ENCODE peak calls at places on chromosomes 4 and X, in six cellular contexts. J is H9, T is trophoblast cell, W is H1, Q is IMR-90, R is mesenchymal stem cell. K is an unnamed sample.

GRCh38 chr4:110793381-110793801 is 170.5 kb upstream of the PITX2 start:
- DNase-seq in J (no peak), W (no peak), R (peak), T (no peak), Q (peak), K (no peak)

GRCh38 chr4:155342142-155342541 is 34.6 kb downstream of the MAP9 start:
- DNase-seq in W (no peak), Q (peak), T (no peak), R (peak), J (no peak), K (no peak)

GRCh38 chr4:94548571-94548970 is 96.8 kb downstream of the PDLIM5 start:
- DNase-seq in W (no peak), R (peak), T (peak), J (no peak), Q (peak), K (no peak)

GRCh38 chr4:156298230-156298629 is 344.6 kb upstream of the CTSO start:
- DNase-seq in Q (peak), R (peak), W (no peak), T (peak), J (no peak), K (peak)

GRCh38 chrX:53239474-53239873 is 14.5 kb upstream of the KDM5C start:
- DNase-seq in T (peak), Q (no peak), R (no peak), J (peak), W (no peak), K (no peak)

GRCh38 chr4:158624889-158625478 is 46.7 kb downstream of the C4orf46 start:
- DNase-seq in R (peak), W (no peak), T (peak), Q (peak), J (peak), K (peak)

GRCh38 chr4:90234916-90235547 is 107.8 kb downstream of the CCSER1 start:
- DNase-seq in T (no peak), W (no peak), J (no peak), Q (no peak), R (no peak), K (no peak)

GRCh38 chrX:50643525-50644137 is 170.4 kb downstream of the SHROOM4 start:
- DNase-seq in R (no peak), W (no peak), T (peak), J (no peak), Q (no peak), K (no peak)

GRCh38 chrX:120559799-120560198 is 963 bp downstream of the CUL4B start:
- DNase-seq in R (no peak), J (no peak), Q (no peak), W (no peak), T (no peak), K (no peak)

GRCh38 chr4:28369504-28369903 is 1508.9 kb downstream of the STIM2 start:
- DNase-seq in R (no peak), W (no peak), Q (peak), J (no peak), T (peak), K (no peak)

GRCh38 chr4:156762851-156763250 is 208.7 kb downstream of the PDGFC start:
- DNase-seq in W (no peak), J (no peak), Q (no peak), T (no peak), R (no peak), K (no peak)

GRCh38 chr4:185552254-185552653 is 16.9 kb upstream of the PDLIM3 start:
- DNase-seq in J (no peak), T (no peak), W (no peak), Q (no peak), R (no peak), K (no peak)

GRCh38 chr4:787561-787981 is 38.4 kb downstream of the CPLX1 start:
- DNase-seq in Q (no peak), T (no peak), J (no peak), W (no peak), R (no peak), K (no peak)

GRCh38 chr4:14924080-14924916 is 78.0 kb upstream of the CPEB2 start:
- DNase-seq in Q (no peak), T (no peak), R (no peak), W (no peak), J (no peak), K (no peak)

GRCh38 chrX:131938749-131939148 is 84.4 kb upstream of the STK26 start:
- DNase-seq in R (no peak), T (no peak), J (no peak), Q (no peak), W (no peak), K (no peak)

GRCh38 chr4:182348947-182349346 is 105.7 kb downstream of the TENM3 start:
- DNase-seq in W (no peak), R (no peak), T (no peak), J (no peak), Q (no peak), K (no peak)

GRCh38 chr4:86043755-86044592 is 315.9 kb downstream of the MAPK10 start:
- DNase-seq in R (peak), J (no peak), T (peak), Q (peak), W (no peak), K (peak)

GRCh38 chr4:7313361-7313811 is 121.0 kb downstream of the SORCS2 start:
- DNase-seq in Q (no peak), R (no peak), W (no peak), T (no peak), J (no peak), K (no peak)

GRCh38 chrX:116272328-116272727 is 101.8 kb downstream of the AGTR2 start:
- DNase-seq in W (no peak), J (no peak), Q (peak), R (peak), T (peak), K (no peak)

GRCh38 chr4:5894266-5894665 is 1.4 kb upstream of the CRMP1 start:
- DNase-seq in T (no peak), Q (no peak), R (no peak), W (no peak), J (no peak), K (no peak)

GRCh38 chrX:46400530-46400929 is 144.7 kb downstream of the ZNF674 start:
- DNase-seq in Q (no peak), J (no peak), W (no peak), R (no peak), T (no peak), K (no peak)
- H3K14ac ChIP-seq in Q (no peak), J (no peak), W (no peak), R (no peak), T (no peak), K (no peak)

GRCh38 chr4:92521941-92522340 is 218.2 kb downstream of the GRID2 start:
- DNase-seq in T (no peak), Q (no peak), J (no peak), W (no peak), R (no peak), K (no peak)

GRCh38 chr4:92519727-92520126 is 216.0 kb downstream of the GRID2 start:
- DNase-seq in R (no peak), T (no peak), Q (no peak), W (no peak), J (peak), K (no peak)

GRCh38 chr4:92520563-92520962 is 216.8 kb downstream of the GRID2 start:
- DNase-seq in Q (no peak), J (peak), W (peak), R (no peak), T (no peak), K (peak)

GRCh38 chr4:92516450-92516849 is 212.7 kb downstream of the GRID2 start:
- DNase-seq in J (no peak), W (no peak), T (no peak), R (no peak), Q (no peak), K (no peak)

GRCh38 chr4:92522371-92522770 is 218.6 kb downstream of the GRID2 start:
- DNase-seq in W (no peak), R (peak), Q (no peak), T (no peak), J (no peak), K (no peak)
- H3K18ac ChIP-seq in W (peak), R (no peak), Q (no peak), T (no peak), J (peak), K (no peak)

GRCh38 chr4:104381729-104382128 is 113.0 kb downstream of the CXXC4 start:
- DNase-seq in J (no peak), Q (no peak), T (no peak), W (no peak), R (no peak), K (no peak)
- H3K14ac ChIP-seq in J (no peak), Q (no peak), T (no peak), W (no peak), R (no peak), K (no peak)

GRCh38 chrX:101407748-101408529 is at the start of the genes GLA and HNRNPH2:
- DNase-seq in W (peak), Q (peak), R (peak), T (peak), J (peak), K (peak)

GRCh38 chrX:101408530-101408836 is 461 bp downstream of the HNRNPH2 start:
- DNase-seq in T (peak), W (no peak), Q (no peak), J (no peak), R (no peak), K (no peak)

GRCh38 chrX:101409043-101409442 is 1.0 kb downstream of the HNRNPH2 start:
- DNase-seq in W (no peak), T (peak), J (no peak), R (peak), Q (no peak), K (no peak)

GRCh38 chrX:101410461-101410860 is 2.4 kb downstream of the HNRNPH2 start:
- DNase-seq in T (peak), J (no peak), R (no peak), W (no peak), Q (no peak), K (no peak)

GRCh38 chrX:101407167-101407747 is 468 bp downstream of the GLA start:
- DNase-seq in J (no peak), Q (no peak), T (no peak), R (no peak), W (no peak), K (no peak)
- H3K18ac ChIP-seq in J (peak), Q (no peak), T (no peak), R (peak), W (no peak), K (no peak)

DNA sequence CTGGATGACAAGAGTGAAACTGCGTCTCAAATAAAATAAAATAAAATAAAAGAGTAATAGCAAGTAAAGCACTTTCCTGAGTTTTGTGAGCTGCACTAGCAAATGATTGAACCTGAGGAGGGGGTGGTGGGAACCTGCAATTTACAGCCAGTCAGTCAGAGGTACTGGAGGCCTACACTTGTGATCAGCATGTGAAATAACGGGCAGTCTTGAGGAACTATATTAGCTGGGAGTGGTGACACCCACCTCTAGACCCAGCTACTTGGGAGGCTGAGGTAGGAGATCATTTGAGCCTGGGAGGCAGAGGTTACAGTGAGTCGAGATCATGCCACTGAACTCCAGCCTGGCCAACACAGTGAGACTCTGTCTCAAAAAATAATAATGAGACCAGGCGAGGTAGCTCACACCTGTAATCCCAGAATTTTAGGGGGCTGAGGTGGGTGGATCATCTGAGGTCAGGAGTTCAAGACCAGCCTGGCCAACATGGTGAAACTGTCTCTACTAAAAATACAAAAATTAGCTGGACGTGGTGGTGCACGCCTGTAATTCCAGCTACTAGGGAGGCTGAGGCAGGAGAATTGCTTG is 537.1 kb upstream of the HTR2C start:
- DNase-seq in Q (no peak), J (no peak), W (no peak), R (no peak), T (no peak), K (no peak)
- H3K14ac ChIP-seq in Q (no peak), J (no peak), W (no peak), R (no peak), T (no peak), K (no peak)

GRCh38 chrX:15952212-15952611 is 97.6 kb upstream of the AP1S2 start:
- DNase-seq in T (no peak), W (no peak), R (no peak), Q (no peak), J (no peak), K (no peak)

GRCh38 chrX:15946783-15947550 is 92.4 kb upstream of the AP1S2 start:
- DNase-seq in T (no peak), J (no peak), Q (peak), R (peak), W (no peak), K (no peak)

GRCh38 chrX:15943393-15943792 is 88.8 kb upstream of the AP1S2 start:
- DNase-seq in R (no peak), Q (no peak), W (no peak), J (no peak), T (no peak), K (no peak)

GRCh38 chrX:15947648-15948317 is 93.2 kb upstream of the AP1S2 start:
- DNase-seq in W (peak), J (peak), Q (peak), T (no peak), R (peak), K (peak)

GRCh38 chrX:15948318-15948660 is 93.7 kb upstream of the AP1S2 start:
- DNase-seq in R (no peak), T (no peak), W (no peak), Q (no peak), J (no peak), K (no peak)
- H3K18ac ChIP-seq in R (peak), T (no peak), W (peak), Q (no peak), J (no peak), K (no peak)

DNA sequence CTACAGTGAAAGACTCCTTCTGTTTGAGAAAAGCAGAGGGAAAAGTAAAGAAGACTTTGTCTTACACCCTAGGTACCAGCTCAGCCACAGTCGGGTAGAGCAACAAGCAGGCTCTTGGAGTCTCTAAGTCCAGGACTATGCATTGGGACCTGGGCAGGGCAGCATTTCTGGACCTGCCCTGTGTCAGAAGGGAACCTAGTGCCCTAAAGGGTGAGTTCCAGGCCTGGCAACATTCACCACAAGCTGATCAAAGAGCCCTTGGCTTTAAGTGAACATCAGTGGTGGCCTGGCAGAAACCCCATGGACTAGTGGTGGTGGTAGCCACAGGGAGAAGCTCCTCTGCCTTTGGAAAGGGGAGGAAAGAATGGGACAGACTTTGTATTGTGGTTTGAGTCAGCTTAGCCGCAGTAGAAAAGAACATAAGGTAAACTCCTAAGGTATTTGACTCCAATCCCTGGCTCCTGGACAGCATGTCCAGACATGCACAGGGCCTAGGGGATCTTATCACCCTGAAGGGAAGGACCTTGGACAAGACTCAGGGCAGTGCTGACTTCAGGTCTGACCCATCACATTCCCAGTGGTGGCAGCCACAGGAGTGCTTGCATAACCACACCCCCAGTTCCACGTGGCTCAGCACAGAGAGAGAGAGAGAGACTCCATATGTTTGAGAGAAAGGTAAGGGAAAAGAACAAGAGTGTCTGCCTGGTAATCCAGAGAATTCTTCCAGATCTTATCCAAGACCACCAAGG is 32.6 kb downstream of the CCDC158 start:
- DNase-seq in R (no peak), J (no peak), T (peak), Q (no peak), W (no peak), K (no peak)
- H3K14ac ChIP-seq in R (no peak), J (no peak), T (peak), Q (no peak), W (no peak), K (no peak)

GRCh38 chr4:167883271-167883670 is 209.1 kb upstream of the ANXA10 start:
- DNase-seq in Q (no peak), R (no peak), W (no peak), J (no peak), T (peak), K (no peak)
- H3K18ac ChIP-seq in Q (no peak), R (no peak), W (no peak), J (no peak), T (no peak), K (no peak)

DNA sequence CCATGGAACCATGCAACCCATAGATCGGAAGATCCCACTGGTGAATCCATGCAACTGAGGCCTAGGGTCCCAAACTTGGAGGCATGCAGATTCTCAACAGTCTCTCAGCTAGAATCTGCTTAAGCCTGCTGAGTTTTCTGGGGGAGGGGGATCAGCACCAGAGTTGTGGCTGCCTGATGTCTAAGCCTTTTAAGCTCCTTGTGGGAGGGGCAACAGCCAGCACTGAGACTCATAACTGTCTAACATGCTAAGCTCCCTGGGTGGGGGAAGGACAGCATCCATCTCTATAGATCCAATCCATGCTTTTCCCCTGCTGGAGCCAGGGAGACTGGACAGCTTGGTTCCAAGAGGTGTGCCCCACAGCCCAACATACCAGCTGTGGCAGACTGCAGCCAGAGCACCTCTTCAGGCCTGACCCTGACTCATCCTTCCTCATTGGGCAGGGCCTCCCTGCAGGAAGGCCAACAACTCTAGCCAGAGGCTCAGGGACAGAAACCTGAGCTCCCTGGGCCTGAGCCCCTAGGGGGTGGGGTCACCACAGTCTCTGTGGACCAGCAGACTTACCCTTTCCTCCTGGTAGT is 300.1 kb upstream of the SLC7A11 start:
- DNase-seq in W (no peak), Q (peak), T (no peak), J (no peak), R (peak), K (no peak)
- H3K14ac ChIP-seq in W (no peak), Q (no peak), T (no peak), J (no peak), R (no peak), K (no peak)

GRCh38 chr4:109127866-109128265 is 174.6 kb downstream of the COL25A1 start:
- DNase-seq in J (no peak), R (no peak), W (no peak), Q (no peak), T (no peak), K (no peak)
- H3K18ac ChIP-seq in J (no peak), R (no peak), W (no peak), Q (no peak), T (no peak), K (no peak)